ENCODE peak calls at places on chromosomes 4 and X, in four cellular contexts. P, U, T and H are unnamed samples. For H3K27me3, the result is how much of the 10 kb centered on the place peaks cover.

GRCh38 chr4:40540801-40541200 is 88.9 kb downstream of the RBM47 start:
- DNase-seq in T (no peak), P (no peak), U (no peak), H (no peak)

GRCh38 chrX:39196192-39197102 is 395.2 kb downstream of the MID1IP1 start:
- DNase-seq in U (no peak), P (peak), T (peak), H (no peak)

GRCh38 chr4:107349266-107349665 is 313.2 kb upstream of the DKK2 start:
- DNase-seq in U (peak), T (no peak), P (no peak), H (peak)

GRCh38 chrX:96183843-96184242 is 500.8 kb upstream of the DIAPH2 start:
- DNase-seq in U (no peak), T (no peak), P (no peak), H (no peak)

GRCh38 chrX:43961699-43962098 is 11.5 kb downstream of the NDP start:
- DNase-seq in T (peak), U (no peak), P (no peak), H (no peak)

GRCh38 chr4:110508827-110509446 is 33.0 kb downstream of the ENPEP start:
- DNase-seq in U (peak), P (no peak), T (peak), H (no peak)

GRCh38 chrX:134074151-134074550 is 88.8 kb upstream of the GPC3 start:
- DNase-seq in U (no peak), T (no peak), P (no peak), H (no peak)

GRCh38 chr4:185888676-185889075 is 76.7 kb upstream of the SORBS2 start:
- DNase-seq in P (no peak), T (no peak), U (no peak), H (no peak)

GRCh38 chr4:122914938-122915337 is 7.5 kb downstream of the NUDT6 start:
- DNase-seq in P (no peak), U (no peak), T (no peak), H (no peak)

GRCh38 chr4:159460408-159460807 is 357.5 kb downstream of the RAPGEF2 start:
- DNase-seq in P (no peak), T (no peak), U (no peak), H (no peak)

GRCh38 chr4:6586715-6587325 is 11.8 kb downstream of the MAN2B2 start:
- DNase-seq in T (no peak), P (no peak), U (no peak), H (no peak)

GRCh38 chr4:101020956-101021355 is 326.4 kb downstream of the PPP3CA start:
- DNase-seq in P (peak), U (no peak), T (no peak), H (no peak)

GRCh38 chr4:148044889-148045352 is 313.0 kb downstream of the ARHGAP10 start:
- DNase-seq in P (peak), U (peak), T (peak), H (no peak)

GRCh38 chrX:74537011-74537390 is 77.4 kb downstream of the RLIM start:
- DNase-seq in U (no peak), T (no peak), P (no peak), H (peak)

GRCh38 chrX:17591741-17592110 is 145.6 kb upstream of the SCML1 start:
- DNase-seq in U (no peak), P (no peak), T (no peak), H (no peak)

GRCh38 chrX:55715847-55716246 is 1.7 kb upstream of the RRAGB start:
- DNase-seq in P (no peak), U (no peak), T (peak), H (no peak)

GRCh38 chr4:3017504-3017903 is 54.1 kb downstream of the GRK4 start:
- DNase-seq in T (no peak), P (no peak), U (peak), H (no peak)

GRCh38 chrX:20382518-20383291 is 116.0 kb upstream of the RPS6KA3 start:
- DNase-seq in T (no peak), P (peak), U (peak), H (no peak)

GRCh38 chrX:43380704-43381103 is 275.4 kb upstream of the MAOA start:
- DNase-seq in T (no peak), P (no peak), U (no peak), H (no peak)

GRCh38 chr4:184599492-184600135 is 49.6 kb downstream of the CASP3 start:
- DNase-seq in P (no peak), T (no peak), U (no peak), H (no peak)

GRCh38 chr4:174217273-174218126 is 66.0 kb downstream of the FBXO8 start:
- DNase-seq in P (no peak), T (no peak), U (peak), H (no peak)

GRCh38 chr4:174216935-174217272 is 66.6 kb downstream of the FBXO8 start:
- DNase-seq in P (no peak), U (no peak), T (no peak), H (no peak)

GRCh38 chr4:174215936-174216699 is 67.3 kb downstream of the FBXO8 start:
- DNase-seq in U (peak), T (no peak), P (no peak), H (no peak)

GRCh38 chr4:174215055-174215454 is 68.4 kb downstream of the FBXO8 start:
- DNase-seq in U (no peak), P (no peak), T (no peak), H (no peak)

GRCh38 chr4:174218127-174218790 is 65.2 kb downstream of the FBXO8 start:
- DNase-seq in T (no peak), P (no peak), U (peak), H (no peak)
- H3K27me3 ChIP-seq in T (under half), P (under half), U (under half), H (half or more)

GRCh38 chr4:151218343-151218742 is 58.6 kb upstream of the PRSS48 start:
- DNase-seq in P (no peak), U (no peak), T (no peak), H (no peak)
- TF ChIP-seq YY1 in P (no peak), U (no peak), T (no peak), H (no peak)

GRCh38 chr4:81032174-81032551 is 1.7 kb downstream of the BMP3 start:
- DNase-seq in P (no peak), T (no peak), U (no peak), H (no peak)
- H3K27me3 ChIP-seq in P (under half), T (under half), U (half or more), H (half or more)

DNA sequence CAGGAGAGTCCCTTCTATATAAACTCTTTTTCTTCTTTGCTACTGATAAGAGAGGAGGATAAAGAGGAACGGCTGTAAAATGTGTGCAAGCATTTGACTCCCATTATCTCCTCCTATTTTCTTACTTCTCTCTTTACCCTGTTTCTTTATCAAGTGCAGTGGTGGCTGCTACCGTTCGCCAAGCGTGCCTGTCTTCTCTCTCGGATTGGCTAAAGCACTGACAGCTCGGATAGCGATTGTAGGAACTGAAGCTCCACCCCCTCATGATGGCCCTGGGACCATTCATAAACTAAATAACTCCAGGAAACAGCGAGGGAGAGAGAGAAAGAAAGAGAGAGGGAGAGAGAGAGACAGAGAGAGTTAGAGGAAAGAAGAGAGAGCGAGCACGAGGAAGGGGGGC is 340 bp upstream of the MAB21L2 start:
- DNase-seq in P (no peak), T (no peak), U (peak), H (no peak)
- TF ChIP-seq YY1 in P (no peak), T (no peak), U (no peak), H (no peak)

GRCh38 chrX:154714925-154715324 is 36.0 kb downstream of the GAB3 start:
- DNase-seq in P (no peak), U (peak), T (peak), H (peak)
- H3K27me3 ChIP-seq in P (under half), U (under half), T (under half), H (under half)

GRCh38 chrX:69221239-69222102 is 56.2 kb upstream of the PJA1 start:
- DNase-seq in T (no peak), P (no peak), U (no peak), H (peak)
- TF ChIP-seq YY1 in T (no peak), P (no peak), U (no peak), H (no peak)

GRCh38 chr4:4864940-4865704 is 5.7 kb downstream of the MSX1 start:
- DNase-seq in P (no peak), U (peak), T (no peak), H (no peak)
- H3K27me3 ChIP-seq in P (under half), U (half or more), T (under half), H (half or more)

GRCh38 chr4:175380841-175381240 is 431.2 kb downstream of the GPM6A start:
- DNase-seq in U (no peak), P (no peak), T (no peak), H (no peak)

GRCh38 chr4:175386776-175387507 is 425.1 kb downstream of the GPM6A start:
- DNase-seq in T (no peak), P (no peak), U (no peak), H (peak)

DNA sequence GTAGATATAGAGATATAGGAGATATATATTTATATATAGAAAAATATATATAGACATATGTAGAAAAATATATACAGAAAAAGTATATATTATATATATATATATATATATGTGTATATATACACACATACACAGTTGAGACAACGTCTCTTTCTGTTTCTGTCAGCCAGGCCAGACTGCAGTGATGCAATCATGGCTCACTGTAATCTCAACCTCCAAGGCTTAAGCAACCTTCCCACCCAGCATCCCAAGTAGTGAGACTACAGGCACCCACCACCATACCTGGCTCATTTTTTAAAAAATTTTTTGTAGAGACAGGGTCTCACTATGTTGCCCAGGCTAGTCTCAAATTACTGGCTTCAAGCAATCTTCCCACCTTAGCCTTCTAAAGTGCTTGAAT is 426.3 kb downstream of the GPM6A start:
- DNase-seq in P (no peak), T (no peak), U (no peak), H (no peak)
- TF ChIP-seq YY1 in P (no peak), T (no peak), U (no peak), H (no peak)